ENCODE peak calls at places on chromosomes 11 and 22, in ten cellular contexts. L is fibroblast of lung; O is A549; B is colonic mucosa; P is H7; V is IMR-90; E is BJ; S is effector memory CD4-positive, alpha-beta T cell; Y is AG04450; R is sigmoid colon. I is an unnamed sample.
A peak's percentile ranks its signal among the peaks of the same experiment; 100 is the strongest.

GRCh38 chr11:73210916-73211667 is 7.0 kb upstream of the P2RY2 start:
- DNase-seq in P (no peak), V (no peak), O (no peak), L (no peak), Y (no peak), B (no peak), R (peak; percentile 11), E (no peak), S (no peak), I (no peak)

GRCh38 chr22:40487663-40488249 is 117.4 kb downstream of the SGSM3 start:
- DNase-seq in E (no peak), P (peak; percentile 54), B (no peak), Y (no peak), L (peak; percentile 61), R (no peak), O (peak; percentile 50), S (no peak), V (peak; percentile 47), I (no peak)

GRCh38 chr11:42465613-42466012 is 846.2 kb upstream of the API5 start:
- DNase-seq in P (no peak), R (no peak), L (no peak), O (no peak), Y (no peak), B (no peak), E (no peak), V (no peak), S (no peak), I (no peak)

GRCh38 chr11:125123947-125124633 is 12.7 kb upstream of the TMEM218 start:
- DNase-seq in L (peak; percentile 60), V (peak; percentile 32), E (no peak), P (peak; percentile 70), R (no peak), Y (no peak), S (peak; percentile 4), O (peak; percentile 84), B (peak; percentile 41), I (no peak)

GRCh38 chr22:39443416-39443815 is 13.4 kb upstream of the MGAT3 start:
- DNase-seq in Y (no peak), R (no peak), B (no peak), E (no peak), P (no peak), O (no peak), L (no peak), V (no peak), S (no peak), I (no peak)

GRCh38 chr11:82980292-82980691 is 78.8 kb downstream of the DDIAS start:
- DNase-seq in P (no peak), L (peak; percentile 43), R (no peak), O (peak; percentile 26), S (no peak), V (peak; percentile 84), Y (peak; percentile 36), B (no peak), E (peak; percentile 62), I (peak; percentile 50)

GRCh38 chr11:69666752-69667536 is 8.2 kb downstream of the LTO1 start:
- DNase-seq in V (no peak), L (no peak), P (peak; percentile 28), O (no peak), Y (no peak), B (no peak), R (peak; percentile 50), S (no peak), E (no peak), I (no peak)

GRCh38 chr22:17159504-17159951 is 451 bp upstream of the HDHD5 start:
- DNase-seq in S (peak; percentile 8), Y (no peak), R (peak; percentile 82), O (peak; percentile 48), E (no peak), L (peak; percentile 38), V (peak; percentile 47), B (peak; percentile 69), P (no peak), I (peak; percentile 22)

GRCh38 chr11:67054851-67055523 is 1.7 kb upstream of the RHOD start:
- DNase-seq in R (no peak), P (peak; percentile 75), O (peak; percentile 92), S (no peak), E (no peak), B (peak; percentile 85), Y (no peak), L (peak; percentile 81), V (peak; percentile 88), I (no peak)
- H3K4me3 ChIP-seq in R (no peak overlapping the region), P (no peak overlapping the region), O (no peak overlapping the region), S (no peak overlapping the region), E (no peak overlapping the region), B (no peak overlapping the region), Y (no peak overlapping the region), L (no peak overlapping the region), V (no peak overlapping the region), I (no peak overlapping the region)

DNA sequence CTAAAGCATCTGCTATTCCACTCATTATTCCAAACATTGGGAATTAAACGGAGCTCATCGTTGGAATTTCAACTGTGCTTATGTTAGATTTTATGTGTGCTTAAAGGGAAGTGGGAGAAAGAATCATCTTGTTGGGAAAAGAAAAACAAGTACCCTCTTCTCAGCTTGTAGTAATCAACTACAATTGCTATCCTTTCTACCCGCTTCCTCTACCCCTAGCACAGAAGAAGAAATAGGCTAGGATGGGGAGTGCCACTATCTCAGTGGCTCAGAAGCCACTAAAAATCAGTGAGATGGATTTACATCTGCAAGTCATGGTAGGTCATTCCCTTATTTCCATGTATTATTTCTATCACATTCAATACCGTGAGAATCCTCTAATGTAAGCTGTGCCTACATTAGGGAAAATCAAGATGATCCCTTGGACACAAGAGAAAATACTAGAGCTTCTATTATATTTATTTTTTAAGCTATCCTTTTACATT is 97.9 kb upstream of the CD44 start:
- DNase-seq in R (no peak), E (no peak), Y (no peak), S (no peak), B (no peak), P (no peak), O (no peak), V (no peak), L (no peak), I (no peak)
- H3K4me3 ChIP-seq in R (no peak overlapping the region), E (no peak overlapping the region), Y (no peak overlapping the region), S (peak overlapping the region; percentile 14), B (no peak overlapping the region), P (no peak overlapping the region), O (no peak overlapping the region), V (no peak overlapping the region), L (no peak overlapping the region), I (no peak overlapping the region)

DNA sequence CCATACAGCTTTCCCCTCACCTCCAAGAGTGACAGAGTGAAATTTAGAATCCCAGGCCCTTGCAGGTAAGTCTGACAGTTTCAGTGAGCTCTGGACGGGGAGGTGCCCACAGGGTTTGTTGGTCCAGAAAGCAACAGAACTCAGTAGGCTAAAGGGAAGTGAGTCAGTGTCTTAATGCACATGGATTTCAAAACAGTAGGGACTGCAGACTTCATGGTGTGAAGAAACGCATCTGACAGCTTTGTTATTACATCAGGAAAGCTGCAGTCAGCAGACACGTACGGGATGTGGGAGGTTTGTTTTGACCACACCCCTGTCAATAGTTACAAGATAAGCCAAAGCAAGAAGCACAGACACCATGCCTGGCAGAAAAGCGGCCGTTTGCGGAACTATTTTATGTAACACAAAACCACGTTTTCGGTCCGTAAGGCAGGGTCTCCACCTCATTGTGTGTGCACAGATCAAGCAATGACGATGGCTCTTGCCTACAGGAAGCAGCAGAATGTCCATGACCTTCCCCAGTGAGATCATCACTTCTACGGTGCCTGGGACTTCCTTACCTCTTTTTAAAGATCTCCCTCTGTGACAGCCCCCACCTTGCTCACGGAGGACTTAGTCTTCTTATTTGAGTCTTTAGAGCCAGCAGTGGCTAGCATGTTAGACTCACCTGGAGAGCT is 58.1 kb upstream of the FTH1 start:
- DNase-seq in Y (peak; percentile 71), L (peak; percentile 99), R (peak; percentile 85), B (peak; percentile 85), E (peak; percentile 86), V (peak; percentile 91), O (peak; percentile 95), P (no peak), S (peak; percentile 86), I (peak; percentile 91)
- H3K4me3 ChIP-seq in Y (no peak overlapping the region), L (no peak overlapping the region), R (no peak overlapping the region), B (no peak overlapping the region), E (no peak overlapping the region), V (no peak overlapping the region), O (peak overlapping the region; percentile 11), P (no peak overlapping the region), S (peak overlapping the region; percentile 13), I (no peak overlapping the region)

GRCh38 chr11:19577391-19577831 is 135.2 kb upstream of the NAV2 start:
- DNase-seq in O (no peak), R (no peak), Y (no peak), L (no peak), B (no peak), E (no peak), S (no peak), P (no peak), V (no peak), I (no peak)
- H3K4me3 ChIP-seq in O (no peak overlapping the region), R (no peak overlapping the region), Y (no peak overlapping the region), L (no peak overlapping the region), B (no peak overlapping the region), E (no peak overlapping the region), S (no peak overlapping the region), P (no peak overlapping the region), V (no peak overlapping the region), I (no peak overlapping the region)

DNA sequence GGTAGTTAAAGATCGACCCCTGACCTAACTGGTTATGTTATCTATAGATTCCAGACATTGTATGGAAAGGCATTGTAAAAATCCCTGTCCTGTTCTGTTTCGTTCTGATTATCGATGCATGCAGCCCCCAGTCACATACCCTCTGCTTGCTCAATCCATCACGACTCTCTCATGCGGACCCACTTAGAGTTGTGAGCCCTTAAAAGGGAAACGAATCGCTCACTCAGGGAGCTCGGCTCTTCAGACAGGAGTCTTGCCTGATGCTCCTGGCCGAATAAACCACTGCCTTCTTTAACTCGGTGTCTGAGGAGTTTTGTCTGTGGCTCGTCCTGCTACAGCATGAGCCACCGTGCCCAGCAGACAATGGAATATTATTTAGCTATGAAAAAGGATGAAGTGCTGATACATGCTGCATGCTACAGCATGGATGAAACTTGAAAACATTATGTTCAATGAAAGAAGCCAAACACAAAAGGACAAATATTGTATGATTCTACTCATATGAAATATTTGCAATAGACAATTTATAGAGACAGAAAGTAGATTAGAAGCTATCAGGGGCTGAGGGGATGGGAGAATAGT is 12.0 kb upstream of the LGALS2 start:
- DNase-seq in V (no peak), L (no peak), E (no peak), Y (no peak), R (no peak), O (no peak), B (no peak), S (no peak), P (no peak), I (no peak)
- H3K4me3 ChIP-seq in V (no peak overlapping the region), L (no peak overlapping the region), E (no peak overlapping the region), Y (no peak overlapping the region), R (no peak overlapping the region), O (peak overlapping the region; percentile 36), B (no peak overlapping the region), S (no peak overlapping the region), P (no peak overlapping the region), I (peak overlapping the region; percentile 27)